ENCODE peak calls at places on chromosome 15, in ten cellular contexts. I is A549; W is heart left ventricle; U is ovary; K is CD8-positive, alpha-beta memory T cell; R is right lobe of liver; D is stomach; B is IMR-90; Z is GM23338; H is aorta. Q is an unnamed sample.

GRCh38 chr15:33211409-33211808 is 16.9 kb upstream of the FMN1 start:
- DNase-seq in W (peak), I (no peak), K (no peak), B (no peak), H (no peak), Z (no peak), D (peak), R (no peak), U (no peak), Q (no peak)

GRCh38 chr15:45376967-45377629 is 1.2 kb downstream of the GATM start:
- DNase-seq in U (no peak), K (no peak), D (no peak), H (no peak), W (no peak), R (no peak), Z (no peak), B (no peak), I (no peak), Q (no peak)

GRCh38 chr15:61195116-61196002 is 33.7 kb downstream of the RORA start:
- DNase-seq in R (no peak), Z (peak), H (no peak), K (no peak), I (peak), U (no peak), W (no peak), B (peak), D (no peak), Q (no peak)

GRCh38 chr15:70508561-70509281 is 254.6 kb downstream of the UACA start:
- DNase-seq in K (no peak), D (no peak), Z (peak), R (no peak), W (no peak), U (no peak), H (no peak), B (peak), I (peak), Q (no peak)

GRCh38 chr15:90959894-90960293 is 5.2 kb downstream of the RCCD1 start:
- DNase-seq in W (peak), U (no peak), D (no peak), R (no peak), K (no peak), B (peak), I (no peak), Z (no peak), H (peak), Q (no peak)

GRCh38 chr15:70538278-70538677 is 225.1 kb downstream of the UACA start:
- DNase-seq in I (no peak), U (no peak), K (no peak), B (no peak), R (no peak), W (no peak), H (no peak), D (no peak), Z (no peak), Q (no peak)

GRCh38 chr15:77564933-77565332 is 67.8 kb downstream of the LINGO1 start:
- DNase-seq in H (no peak), Z (no peak), I (no peak), U (no peak), D (no peak), R (no peak), W (no peak), B (no peak), K (no peak), Q (no peak)

GRCh38 chr15:90580541-90580940 is 50.8 kb downstream of the CRTC3 start:
- DNase-seq in D (no peak), H (no peak), W (no peak), I (no peak), U (no peak), Z (no peak), B (no peak), R (no peak), K (no peak), Q (no peak)

GRCh38 chr15:89820651-89821611 is 6.3 kb upstream of the ANPEP start:
- DNase-seq in R (no peak), D (no peak), I (peak), Z (no peak), B (peak), U (no peak), W (no peak), H (no peak), K (no peak), Q (no peak)

GRCh38 chr15:83775738-83776137 is 121.8 kb downstream of the ADAMTSL3 start:
- DNase-seq in B (no peak), W (no peak), H (no peak), R (no peak), I (no peak), D (no peak), U (no peak), Z (peak), K (no peak), Q (no peak)

GRCh38 chr15:95448531-95449210 is 881.8 kb upstream of the NR2F2 start:
- DNase-seq in R (no peak), U (no peak), H (no peak), D (no peak), W (no peak), I (no peak), B (peak), Z (no peak), K (no peak), Q (no peak)

DNA sequence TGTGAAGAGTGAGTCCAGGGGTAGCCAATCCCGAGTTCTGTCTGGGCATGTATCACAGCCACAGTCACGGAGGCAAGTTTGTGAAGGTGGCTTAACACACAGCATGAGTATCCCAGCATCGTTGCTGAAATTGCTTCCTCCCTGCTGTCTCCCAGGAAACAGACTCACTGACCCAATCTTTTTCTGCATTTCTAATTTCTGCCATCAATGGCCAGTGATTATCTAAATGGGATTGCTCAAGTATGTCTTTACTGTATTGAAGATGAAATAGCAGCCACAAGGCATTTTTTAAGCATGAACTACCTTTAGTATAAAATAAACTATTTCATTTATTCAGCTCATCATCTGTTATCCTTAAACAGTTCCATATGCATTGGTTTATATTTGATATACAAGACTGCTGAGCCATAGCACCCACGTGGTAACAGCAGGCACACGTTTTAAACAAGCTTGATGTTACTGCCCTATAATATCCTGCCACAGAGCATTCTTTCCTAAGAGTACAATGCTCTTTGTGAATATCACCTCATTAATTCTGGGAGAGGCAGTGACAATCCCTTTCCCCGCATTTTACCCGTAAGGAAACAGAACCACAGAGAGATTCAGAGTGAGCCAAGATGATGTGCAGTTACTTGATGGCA is 276.6 kb upstream of the THBS1 start:
- DNase-seq in H (no peak), W (no peak), Z (no peak), D (no peak), R (no peak), U (no peak), B (peak), K (no peak), I (no peak), Q (no peak)
- H3K27ac ChIP-seq in H (no peak), W (no peak), Z (no peak), D (no peak), R (no peak), U (no peak), B (peak), K (no peak), I (no peak), Q (no peak)

DNA sequence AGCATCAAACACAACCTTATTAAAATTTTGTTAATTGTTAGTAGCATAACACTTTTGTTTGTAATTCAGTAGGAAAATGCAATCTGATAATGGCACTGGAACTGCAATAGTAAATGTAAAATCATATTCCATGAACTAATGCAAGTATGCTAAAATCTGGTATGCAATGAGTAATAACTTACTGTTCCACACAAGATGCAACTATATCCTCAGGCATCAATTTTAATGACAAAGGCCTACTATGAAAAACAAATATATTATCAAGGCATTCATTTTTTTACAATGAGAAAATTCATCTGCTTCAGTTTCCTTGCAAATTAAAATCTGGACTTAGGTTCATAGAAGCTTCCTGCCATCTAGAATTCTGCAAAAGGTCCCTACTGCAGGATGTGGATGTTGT is 1.4 kb upstream of the NSMCE3 start:
- DNase-seq in W (no peak), I (no peak), R (no peak), B (peak), U (no peak), K (no peak), Z (no peak), D (no peak), H (no peak), Q (no peak)
- H3K27ac ChIP-seq in W (no peak), I (no peak), R (no peak), B (no peak), U (no peak), K (peak), Z (no peak), D (no peak), H (no peak), Q (no peak)

GRCh38 chr15:57505949-57506391 is 85.7 kb upstream of the MYZAP start:
- DNase-seq in B (no peak), H (peak), W (peak), D (peak), I (no peak), U (no peak), Z (peak), K (no peak), R (no peak), Q (peak)

GRCh38 chr15:57504599-57504940 is 87.1 kb upstream of the MYZAP start:
- DNase-seq in B (no peak), R (no peak), H (no peak), U (no peak), I (no peak), D (no peak), W (no peak), K (no peak), Z (no peak), Q (no peak)

GRCh38 chr15:57507111-57507510 is 84.6 kb upstream of the MYZAP start:
- DNase-seq in R (no peak), H (no peak), W (no peak), D (no peak), U (no peak), B (no peak), K (no peak), Z (no peak), I (no peak), Q (no peak)

GRCh38 chr15:57505056-57505713 is 86.5 kb upstream of the MYZAP start:
- DNase-seq in U (no peak), W (no peak), D (peak), R (no peak), Z (no peak), I (no peak), K (no peak), H (no peak), B (no peak), Q (peak)

GRCh38 chr15:57506422-57506821 is 85.3 kb upstream of the MYZAP start:
- DNase-seq in Z (peak), D (no peak), H (no peak), B (no peak), R (no peak), U (no peak), I (no peak), K (no peak), W (no peak), Q (no peak)
- H3K27ac ChIP-seq in Z (peak), D (peak), H (no peak), B (no peak), R (no peak), U (no peak), I (peak), K (no peak), W (peak), Q (peak)

GRCh38 chr15:40763801-40764765 is at the start of gene GCHFR:
- DNase-seq in W (peak), I (peak), D (peak), Z (peak), H (peak), K (peak), B (peak), R (peak), U (peak), Q (peak)
- H3K27ac ChIP-seq in W (peak), I (peak), D (peak), Z (peak), H (no peak), K (peak), B (peak), R (peak), U (peak), Q (peak)